ENCODE peak calls at places on chromosomes 2 and 18, in eight cellular contexts. R, G, I, D, Y, V, Q and C are unnamed samples.

GRCh38 chr2:111910609-111911277 is 12.3 kb downstream of the MERTK start:
- DNase-seq in R (no peak), G (no peak), I (no peak), D (no peak), Y (no peak), V (peak; percentile 54), Q (no peak), C (peak; percentile 59)

GRCh38 chr2:186617186-186617585 is 27.3 kb downstream of the ITGAV start:
- DNase-seq in R (no peak), G (no peak), I (no peak), D (no peak), Y (no peak), V (peak; percentile 41), Q (no peak), C (no peak)

GRCh38 chr18:9417081-9417841 is 58.1 kb upstream of the RALBP1 start:
- DNase-seq in R (no peak), G (peak; percentile 54), I (peak; percentile 40), D (no peak), Y (no peak), V (no peak), Q (peak; percentile 49), C (peak; percentile 60)

GRCh38 chr2:98036349-98037000 is 40.7 kb upstream of the TMEM131 start:
- DNase-seq in R (no peak), G (no peak), I (no peak), D (no peak), Y (no peak), V (peak; percentile 55), Q (no peak), C (no peak)

GRCh38 chr2:240782221-240782885 is 37.7 kb downstream of the KIF1A start:
- DNase-seq in R (no peak), G (no peak), I (no peak), D (no peak), Y (no peak), V (no peak), Q (no peak), C (no peak)

GRCh38 chr2:133713049-133713580 is 144.9 kb upstream of the NCKAP5 start:
- DNase-seq in R (no peak), G (no peak), I (no peak), D (no peak), Y (no peak), V (no peak), Q (no peak), C (no peak)

GRCh38 chr2:202757339-202757738 is 114.2 kb downstream of the ICA1L start:
- DNase-seq in R (no peak), G (no peak), I (no peak), D (no peak), Y (no peak), V (no peak), Q (no peak), C (no peak)

GRCh38 chr2:217090024-217090473 is 230.2 kb upstream of the TNP1 start:
- DNase-seq in R (no peak), G (no peak), I (no peak), D (no peak), Y (no peak), V (no peak), Q (no peak), C (no peak)

GRCh38 chr18:9563326-9563725 is 51.0 kb downstream of the PPP4R1 start:
- DNase-seq in R (peak; percentile 47), G (no peak), I (no peak), D (no peak), Y (no peak), V (no peak), Q (no peak), C (no peak)

DNA sequence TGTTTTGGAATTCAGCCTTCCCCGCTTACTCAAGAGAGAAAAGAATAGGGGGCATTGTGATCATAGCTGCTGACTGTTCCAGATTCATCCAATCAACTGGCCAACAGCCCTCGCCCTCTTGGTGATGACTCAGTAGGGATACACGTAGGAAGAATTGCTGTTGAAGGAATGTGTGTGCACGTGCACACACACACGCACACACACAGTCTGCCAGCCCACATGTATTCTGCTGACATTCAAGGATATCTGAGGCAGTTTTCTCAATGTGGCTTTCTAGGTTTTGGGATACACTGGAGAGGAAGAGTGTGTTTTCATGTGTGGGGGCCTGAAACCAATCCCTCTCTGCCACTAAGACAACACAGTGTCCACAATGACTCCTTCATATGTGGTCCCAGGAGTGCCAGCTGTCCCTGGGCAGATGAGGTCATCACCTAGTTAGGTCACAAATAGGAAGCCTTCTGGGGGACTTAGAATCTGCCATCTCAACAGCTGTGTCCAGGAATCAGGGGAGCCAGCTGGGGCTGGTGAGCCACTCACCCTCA is 352.6 kb downstream of the SS18 start:
- DNase-seq in R (no peak), G (peak; percentile 89), I (no peak), D (no peak), Y (no peak), V (no peak), Q (no peak), C (no peak)
- H3K27ac ChIP-seq in R (no peak overlapping the region), G (no peak overlapping the region), I (no peak overlapping the region), D (no peak overlapping the region), Y (no peak overlapping the region), V (no peak overlapping the region), Q (no peak overlapping the region), C (no peak overlapping the region)

GRCh38 chr2:201450910-201451329 is 338 bp downstream of the TRAK2 start:
- DNase-seq in R (no peak), G (no peak), I (no peak), D (no peak), Y (no peak), V (no peak), Q (peak; percentile 45), C (no peak)

GRCh38 chr2:201451330-201452057 is at the start of the genes STRADB and TRAK2:
- DNase-seq in R (peak; percentile 95), G (peak; percentile 92), I (peak; percentile 93), D (peak; percentile 96), Y (peak; percentile 95), V (peak; percentile 97), Q (peak; percentile 97), C (peak; percentile 96)

GRCh38 chr2:201452856-201453643 is 1.5 kb downstream of the STRADB start:
- DNase-seq in R (no peak), G (no peak), I (no peak), D (no peak), Y (no peak), V (no peak), Q (no peak), C (no peak)

GRCh38 chr2:201448701-201449100 is 2.6 kb downstream of the TRAK2 start:
- DNase-seq in R (no peak), G (no peak), I (no peak), D (no peak), Y (no peak), V (no peak), Q (no peak), C (no peak)

DNA sequence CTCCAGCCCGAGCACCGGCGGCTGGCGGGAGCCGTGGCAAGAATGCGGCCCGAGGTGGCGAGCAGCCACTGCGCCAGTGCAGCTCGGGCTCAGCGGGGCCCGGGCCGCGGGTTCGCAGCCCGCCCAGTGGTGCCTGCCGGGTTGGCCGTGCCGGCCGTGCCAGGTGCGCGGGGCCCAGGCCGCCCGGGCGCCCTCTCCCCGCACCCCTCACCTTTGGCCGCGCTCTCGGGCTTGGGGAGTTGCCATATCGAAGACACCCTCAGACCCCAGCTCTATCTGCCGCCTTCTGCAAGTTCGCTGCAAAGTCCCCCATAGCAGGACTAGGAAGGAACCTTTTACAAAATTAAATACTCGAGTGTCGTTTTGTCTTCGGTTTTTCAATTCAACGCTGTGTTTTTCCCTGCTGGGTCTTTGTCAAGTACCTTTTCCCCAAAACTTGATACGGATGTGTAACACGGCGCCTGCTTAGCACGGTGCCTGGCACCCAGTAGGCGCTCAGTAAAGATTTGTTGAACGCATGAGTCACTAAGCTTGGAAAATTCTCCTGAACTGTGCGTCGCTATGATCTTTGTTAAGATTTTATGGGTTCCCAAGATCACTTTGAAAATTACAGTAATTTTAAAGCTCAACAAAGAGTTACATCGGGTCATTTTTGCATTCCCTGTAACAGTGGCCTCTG is 657 bp downstream of the STRADB start:
- DNase-seq in R (no peak), G (no peak), I (no peak), D (no peak), Y (no peak), V (no peak), Q (no peak), C (no peak)
- TF ChIP-seq CTCF in R (no peak), G (no peak), I (no peak), D (no peak), Y (no peak), V (peak; percentile 13), Q (no peak), C (no peak)

GRCh38 chr2:21042958-21043743 is 722 bp downstream of the APOB start:
- DNase-seq in R (peak; percentile 65), G (peak; percentile 23), I (peak; percentile 89), D (peak; percentile 55), Y (peak; percentile 31), V (peak; percentile 51), Q (peak; percentile 91), C (peak; percentile 73)

GRCh38 chr2:21042708-21042957 is 1.2 kb downstream of the APOB start:
- DNase-seq in R (no peak), G (no peak), I (no peak), D (no peak), Y (no peak), V (no peak), Q (no peak), C (no peak)

GRCh38 chr2:21044694-21045371 is 960 bp upstream of the APOB start:
- DNase-seq in R (no peak), G (no peak), I (no peak), D (no peak), Y (no peak), V (no peak), Q (no peak), C (no peak)

GRCh38 chr2:21041943-21042707 is 1.7 kb downstream of the APOB start:
- DNase-seq in R (no peak), G (no peak), I (no peak), D (no peak), Y (no peak), V (no peak), Q (no peak), C (no peak)

DNA sequence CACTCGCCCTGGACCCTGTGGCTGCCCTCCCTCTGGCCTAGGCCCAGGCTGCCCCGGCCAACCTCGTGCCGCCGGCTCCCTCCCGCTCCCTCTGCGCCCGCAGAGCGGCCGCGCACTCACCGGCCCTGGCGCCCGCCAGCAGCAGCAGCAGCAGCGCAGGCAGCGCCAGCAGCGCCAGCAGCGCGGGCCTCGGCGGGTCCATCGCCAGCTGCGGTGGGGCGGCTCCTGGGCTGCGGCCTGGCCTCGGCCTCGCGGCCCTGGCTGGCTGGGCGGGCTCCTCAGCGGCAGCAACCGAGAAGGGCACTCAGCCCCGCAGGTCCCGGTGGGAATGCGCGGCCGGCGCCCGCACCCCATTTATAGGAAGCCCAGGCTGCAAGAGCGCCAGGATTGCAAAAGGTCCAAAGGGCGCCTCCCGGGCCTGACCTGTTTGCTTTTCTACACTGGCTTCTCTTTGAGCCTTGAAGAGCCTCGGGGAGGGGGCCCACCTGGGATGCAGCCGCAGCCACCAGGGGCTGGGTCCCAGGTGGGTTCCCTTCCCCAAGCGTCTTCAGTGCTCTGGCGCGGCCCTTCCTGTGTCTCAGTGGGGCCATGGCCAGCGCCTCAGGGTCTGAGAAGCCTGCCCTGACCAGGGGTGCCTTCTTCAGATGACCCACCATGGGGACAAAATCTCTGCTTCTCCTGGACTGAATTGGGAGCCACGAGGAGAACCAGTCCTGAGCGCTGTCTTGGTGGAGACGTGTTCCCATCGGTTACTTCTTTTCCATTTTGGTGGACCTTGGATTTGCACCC is at the start of gene APOB:
- DNase-seq in R (no peak), G (no peak), I (no peak), D (no peak), Y (no peak), V (no peak), Q (peak; percentile 85), C (peak; percentile 51)
- H3K4me3 ChIP-seq in R (peak within 1 kb of the TSS; percentile 36), G (no peak within 1 kb of the TSS), I (peak within 1 kb of the TSS; percentile 68), D (no peak within 1 kb of the TSS), Y (no peak within 1 kb of the TSS), V (no peak within 1 kb of the TSS), Q (peak within 1 kb of the TSS; percentile 49), C (peak within 1 kb of the TSS; percentile 2)

GRCh38 chr2:177471990-177472389 is 79.4 kb downstream of the AGPS start:
- DNase-seq in R (no peak), G (no peak), I (no peak), D (no peak), Y (no peak), V (no peak), Q (no peak), C (no peak)
- H3K27ac ChIP-seq in R (no peak overlapping the region), G (no peak overlapping the region), I (no peak overlapping the region), D (no peak overlapping the region), Y (no peak overlapping the region), V (no peak overlapping the region), Q (no peak overlapping the region), C (no peak overlapping the region)